ENCODE peak calls at places on chromosomes 7 and 10, in eight cellular contexts. One of them, this sample, is unnamed.

GRCh38 chr7:35370694-35371093 is 116.8 kb upstream of the TBX20 start:
- DNase-seq in fibroblast of pulmonary artery: no peak
- DNase-seq in AG04450: no peak
- DNase-seq in cardiac fibroblast: no peak
- DNase-seq in endothelial cell: no peak
- DNase-seq in GM10248: no peak
- DNase-seq in PC-3: no peak
- DNase-seq in AG09319: no peak
- DNase-seq in this sample: no peak

GRCh38 chr10:89738551-89739209 is 37.3 kb downstream of the KIF20B start:
- DNase-seq in AG04450: no peak
- DNase-seq in GM10248: peak; percentile 61
- DNase-seq in AG09319: no peak
- DNase-seq in endothelial cell: no peak
- DNase-seq in cardiac fibroblast: no peak
- DNase-seq in fibroblast of pulmonary artery: no peak
- DNase-seq in PC-3: no peak
- DNase-seq in this sample: peak; percentile 50

GRCh38 chr10:16609195-16609594 is 87.5 kb upstream of the C1QL3 start:
- DNase-seq in PC-3: no peak
- DNase-seq in GM10248: no peak
- DNase-seq in AG09319: no peak
- DNase-seq in cardiac fibroblast: no peak
- DNase-seq in AG04450: no peak
- DNase-seq in endothelial cell: no peak
- DNase-seq in fibroblast of pulmonary artery: no peak
- DNase-seq in this sample: no peak

GRCh38 chr10:132112611-132113010 is 46.9 kb downstream of the JAKMIP3 start:
- DNase-seq in PC-3: no peak
- DNase-seq in AG04450: no peak
- DNase-seq in fibroblast of pulmonary artery: no peak
- DNase-seq in cardiac fibroblast: no peak
- DNase-seq in endothelial cell: no peak
- DNase-seq in GM10248: no peak
- DNase-seq in AG09319: no peak
- DNase-seq in this sample: no peak

GRCh38 chr7:68155676-68156075 is 1159.0 kb downstream of the TYW1 start:
- DNase-seq in AG04450: no peak
- DNase-seq in fibroblast of pulmonary artery: no peak
- DNase-seq in PC-3: no peak
- DNase-seq in endothelial cell: no peak
- DNase-seq in AG09319: no peak
- DNase-seq in GM10248: no peak
- DNase-seq in cardiac fibroblast: no peak
- DNase-seq in this sample: no peak

GRCh38 chr10:69572159-69573055 is 815 bp downstream of the NEUROG3 start:
- DNase-seq in AG09319: no peak
- DNase-seq in endothelial cell: no peak
- DNase-seq in PC-3: no peak
- DNase-seq in cardiac fibroblast: no peak
- DNase-seq in AG04450: no peak
- DNase-seq in GM10248: no peak
- DNase-seq in fibroblast of pulmonary artery: no peak
- DNase-seq in this sample: no peak

GRCh38 chr10:77974396-77975074 is 48.0 kb upstream of the DLG5 start:
- DNase-seq in endothelial cell: peak; percentile 58
- DNase-seq in AG04450: peak; percentile 11
- DNase-seq in cardiac fibroblast: peak; percentile 62
- DNase-seq in AG09319: no peak
- DNase-seq in fibroblast of pulmonary artery: peak; percentile 65
- DNase-seq in GM10248: no peak
- DNase-seq in PC-3: peak; percentile 89
- DNase-seq in this sample: no peak

GRCh38 chr10:74244097-74244685 is 93.2 kb downstream of the ADK start:
- DNase-seq in AG04450: peak; percentile 26
- DNase-seq in fibroblast of pulmonary artery: peak; percentile 83
- DNase-seq in endothelial cell: no peak
- DNase-seq in PC-3: peak; percentile 99
- DNase-seq in GM10248: no peak
- DNase-seq in cardiac fibroblast: peak; percentile 76
- DNase-seq in AG09319: peak; percentile 34
- DNase-seq in this sample: no peak

GRCh38 chr10:33697016-33697415 is 362.5 kb upstream of the NRP1 start:
- DNase-seq in AG09319: no peak
- DNase-seq in endothelial cell: no peak
- DNase-seq in fibroblast of pulmonary artery: no peak
- DNase-seq in cardiac fibroblast: no peak
- DNase-seq in PC-3: peak; percentile 65
- DNase-seq in GM10248: no peak
- DNase-seq in AG04450: no peak
- DNase-seq in this sample: no peak

GRCh38 chr7:150332852-150333635 is 8.4 kb downstream of the RARRES2 start:
- DNase-seq in AG04450: no peak
- DNase-seq in endothelial cell: no peak
- DNase-seq in fibroblast of pulmonary artery: no peak
- DNase-seq in GM10248: no peak
- DNase-seq in PC-3: no peak
- DNase-seq in cardiac fibroblast: no peak
- DNase-seq in AG09319: no peak
- DNase-seq in this sample: no peak

GRCh38 chr10:88994034-88994433 is 3.4 kb downstream of the FAS start:
- DNase-seq in PC-3: no peak
- DNase-seq in GM10248: peak; percentile 13
- DNase-seq in cardiac fibroblast: peak; percentile 46
- DNase-seq in AG09319: no peak
- DNase-seq in endothelial cell: no peak
- DNase-seq in AG04450: no peak
- DNase-seq in fibroblast of pulmonary artery: no peak
- DNase-seq in this sample: no peak

GRCh38 chr7:131110294-131111080 is 217.2 kb upstream of the MKLN1 start:
- DNase-seq in fibroblast of pulmonary artery: peak; percentile 71
- DNase-seq in GM10248: no peak
- DNase-seq in cardiac fibroblast: peak; percentile 63
- DNase-seq in AG04450: no peak
- DNase-seq in endothelial cell: no peak
- DNase-seq in PC-3: peak; percentile 27
- DNase-seq in AG09319: no peak
- DNase-seq in this sample: no peak

GRCh38 chr10:121307411-121307980 is 290.7 kb downstream of the FGFR2 start:
- DNase-seq in AG04450: no peak
- DNase-seq in fibroblast of pulmonary artery: no peak
- DNase-seq in GM10248: no peak
- DNase-seq in endothelial cell: no peak
- DNase-seq in cardiac fibroblast: no peak
- DNase-seq in AG09319: no peak
- DNase-seq in PC-3: peak; percentile 26
- DNase-seq in this sample: no peak

GRCh38 chr10:114876602-114877300 is 55.2 kb downstream of the FHIP2A start:
- DNase-seq in PC-3: peak; percentile 68
- DNase-seq in AG04450: no peak
- DNase-seq in fibroblast of pulmonary artery: peak; percentile 90
- DNase-seq in GM10248: peak; percentile 76
- DNase-seq in AG09319: peak; percentile 34
- DNase-seq in cardiac fibroblast: peak; percentile 82
- DNase-seq in endothelial cell: peak; percentile 81
- DNase-seq in this sample: no peak

GRCh38 chr10:96536129-96536528 is 22.4 kb upstream of the TLL2 start:
- DNase-seq in GM10248: no peak
- DNase-seq in AG09319: no peak
- DNase-seq in AG04450: no peak
- DNase-seq in fibroblast of pulmonary artery: no peak
- DNase-seq in cardiac fibroblast: no peak
- DNase-seq in PC-3: no peak
- DNase-seq in endothelial cell: no peak
- DNase-seq in this sample: no peak
- TF ChIP-seq CTCF in GM10248: no peak
- TF ChIP-seq CTCF in AG09319: no peak
- TF ChIP-seq CTCF in AG04450: no peak
- TF ChIP-seq CTCF in fibroblast of pulmonary artery: no peak
- TF ChIP-seq CTCF in cardiac fibroblast: no peak
- TF ChIP-seq CTCF in PC-3: no peak
- TF ChIP-seq CTCF in endothelial cell: no peak
- TF ChIP-seq CTCF in this sample: no peak

DNA sequence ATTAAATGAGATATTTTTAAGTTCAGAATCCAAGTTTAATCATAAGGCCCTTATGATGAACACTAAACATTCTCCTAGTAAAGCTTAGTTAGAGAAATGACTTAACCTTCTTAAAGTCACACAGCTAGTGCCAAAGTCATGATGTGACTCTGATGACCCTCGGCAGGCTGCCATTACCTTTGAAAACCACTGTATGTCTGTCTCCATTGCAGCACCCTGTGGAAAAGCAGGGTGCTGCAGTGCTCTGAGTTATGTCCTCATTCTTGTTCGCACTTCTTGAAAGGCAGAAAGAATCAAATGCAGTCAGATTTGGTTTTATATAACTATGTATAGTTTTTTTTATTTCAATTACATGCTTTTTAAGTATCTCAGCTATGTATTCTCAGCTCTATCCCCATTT is 105.0 kb downstream of the PHTF2 start:
- DNase-seq in endothelial cell: no peak
- DNase-seq in GM10248: peak; percentile 15
- DNase-seq in cardiac fibroblast: no peak
- DNase-seq in AG04450: no peak
- DNase-seq in AG09319: no peak
- DNase-seq in fibroblast of pulmonary artery: no peak
- DNase-seq in PC-3: peak; percentile 23
- DNase-seq in this sample: peak; percentile 44
- TF ChIP-seq CTCF in endothelial cell: no peak
- TF ChIP-seq CTCF in GM10248: peak; percentile 17
- TF ChIP-seq CTCF in cardiac fibroblast: peak; percentile 36
- TF ChIP-seq CTCF in AG04450: peak; percentile 20
- TF ChIP-seq CTCF in AG09319: no peak
- TF ChIP-seq CTCF in fibroblast of pulmonary artery: peak; percentile 20
- TF ChIP-seq CTCF in PC-3: peak; percentile 30
- TF ChIP-seq CTCF in this sample: peak; percentile 25

GRCh38 chr10:43376828-43377227 is 5.4 kb downstream of the FXYD4 start:
- DNase-seq in GM10248: no peak
- DNase-seq in fibroblast of pulmonary artery: no peak
- DNase-seq in cardiac fibroblast: no peak
- DNase-seq in PC-3: no peak
- DNase-seq in AG09319: no peak
- DNase-seq in endothelial cell: no peak
- DNase-seq in AG04450: no peak
- DNase-seq in this sample: no peak
- TF ChIP-seq CTCF in GM10248: no peak
- TF ChIP-seq CTCF in fibroblast of pulmonary artery: no peak
- TF ChIP-seq CTCF in cardiac fibroblast: no peak
- TF ChIP-seq CTCF in PC-3: no peak
- TF ChIP-seq CTCF in AG09319: no peak
- TF ChIP-seq CTCF in endothelial cell: no peak
- TF ChIP-seq CTCF in AG04450: no peak
- TF ChIP-seq CTCF in this sample: no peak

DNA sequence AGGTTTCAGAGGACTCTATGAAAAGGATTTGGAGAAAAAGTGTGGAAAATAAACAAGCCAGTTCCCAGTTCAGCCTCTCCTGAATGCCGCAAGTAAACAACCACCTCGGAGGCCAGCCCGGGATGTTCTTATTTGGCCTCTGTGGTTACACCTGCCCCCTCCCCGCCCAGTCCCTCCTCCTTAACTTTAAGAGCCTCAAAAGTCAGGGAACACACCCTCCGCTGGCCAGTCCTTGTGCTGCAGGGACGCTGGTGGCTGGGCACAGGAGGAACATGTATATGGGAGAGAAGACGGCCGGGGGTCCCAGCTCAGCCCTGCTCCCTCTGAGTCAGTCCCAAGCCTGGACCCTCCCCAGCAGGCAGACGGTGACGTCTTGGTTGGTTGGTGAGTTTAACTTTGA is 6.1 kb downstream of the CHST3 start:
- DNase-seq in cardiac fibroblast: no peak
- DNase-seq in PC-3: peak; percentile 69
- DNase-seq in fibroblast of pulmonary artery: no peak
- DNase-seq in AG09319: no peak
- DNase-seq in GM10248: no peak
- DNase-seq in AG04450: no peak
- DNase-seq in endothelial cell: peak; percentile 53
- DNase-seq in this sample: no peak
- TF ChIP-seq CTCF in cardiac fibroblast: peak; percentile 14
- TF ChIP-seq CTCF in PC-3: peak; percentile 37
- TF ChIP-seq CTCF in fibroblast of pulmonary artery: peak; percentile 6
- TF ChIP-seq CTCF in AG09319: peak; percentile 24
- TF ChIP-seq CTCF in GM10248: peak; percentile 16
- TF ChIP-seq CTCF in AG04450: peak; percentile 25
- TF ChIP-seq CTCF in endothelial cell: no peak
- TF ChIP-seq CTCF in this sample: no peak

DNA sequence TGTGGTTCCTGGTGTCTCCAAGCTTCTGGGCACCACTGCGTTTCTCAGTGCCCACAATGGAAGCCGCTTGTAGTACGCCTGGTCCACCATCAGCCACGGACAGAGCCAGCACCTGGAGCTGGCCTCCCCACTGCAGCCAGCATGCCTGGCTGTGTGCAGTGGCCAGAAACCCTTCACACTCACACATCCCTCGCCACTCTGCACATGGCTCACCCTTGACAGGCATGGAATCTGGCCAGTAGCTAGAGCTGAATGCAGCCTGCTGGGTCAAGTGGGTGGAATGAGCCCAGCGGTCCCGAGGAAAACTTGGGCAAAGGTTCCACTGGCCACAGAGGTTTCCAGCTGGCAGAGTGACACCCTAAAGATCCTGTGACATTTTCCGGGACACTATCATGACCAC is 146.0 kb upstream of the ADO start:
- DNase-seq in endothelial cell: no peak
- DNase-seq in AG09319: no peak
- DNase-seq in GM10248: no peak
- DNase-seq in fibroblast of pulmonary artery: no peak
- DNase-seq in PC-3: no peak
- DNase-seq in cardiac fibroblast: no peak
- DNase-seq in AG04450: no peak
- DNase-seq in this sample: no peak
- TF ChIP-seq CTCF in endothelial cell: no peak
- TF ChIP-seq CTCF in AG09319: no peak
- TF ChIP-seq CTCF in GM10248: no peak
- TF ChIP-seq CTCF in fibroblast of pulmonary artery: no peak
- TF ChIP-seq CTCF in PC-3: no peak
- TF ChIP-seq CTCF in cardiac fibroblast: no peak
- TF ChIP-seq CTCF in AG04450: no peak
- TF ChIP-seq CTCF in this sample: no peak